ENCODE peak calls at places on chromosomes 16 and 17, in six cellular contexts. M, P, I, F, H and Z are unnamed samples.

GRCh38 chr16:82182237-82183003 is 12.4 kb upstream of the MPHOSPH6 start:
- DNase-seq in M (no peak), P (no peak), I (no peak), F (no peak), H (no peak), Z (no peak)

GRCh38 chr17:6676802-6677157 is 25.2 kb downstream of the C17orf100 start:
- DNase-seq in M (no peak), P (no peak), I (no peak), F (no peak), H (no peak), Z (no peak)

GRCh38 chr17:27265333-27265732 is 28.6 kb upstream of the WSB1 start:
- DNase-seq in M (no peak), P (no peak), I (no peak), F (peak), H (no peak), Z (no peak)

GRCh38 chr17:50290074-50290702 is 15.9 kb downstream of the TMEM92 start:
- DNase-seq in M (peak), P (peak), I (no peak), F (peak), H (peak), Z (peak)

GRCh38 chr16:21697032-21697431 is 33.3 kb downstream of the OTOA start:
- DNase-seq in M (no peak), P (no peak), I (no peak), F (no peak), H (no peak), Z (no peak)

GRCh38 chr17:81254955-81255717 is 16.0 kb downstream of the NDUFAF8 start:
- DNase-seq in M (peak), P (peak), I (no peak), F (peak), H (no peak), Z (peak)

GRCh38 chr17:1203111-1203966 is 23.6 kb upstream of the ABR start:
- DNase-seq in M (peak), P (peak), I (no peak), F (peak), H (no peak), Z (peak)

GRCh38 chr17:72244942-72245341 is 124.1 kb downstream of the SOX9 start:
- DNase-seq in M (no peak), P (no peak), I (no peak), F (no peak), H (no peak), Z (peak)

GRCh38 chr16:29816694-29817441 is 916 bp downstream of the PAGR1 start:
- DNase-seq in M (peak), P (peak), I (no peak), F (peak), H (no peak), Z (peak)

GRCh38 chr16:83826146-83826913 is 18.6 kb downstream of the HSBP1 start:
- DNase-seq in M (peak), P (peak), I (no peak), F (peak), H (peak), Z (peak)

GRCh38 chr17:20310481-20310880 is 156.9 kb downstream of the LGALS9B start:
- DNase-seq in M (no peak), P (no peak), I (no peak), F (no peak), H (no peak), Z (no peak)

GRCh38 chr16:19718624-19718965 is 524 bp downstream of the IQCK start:
- DNase-seq in M (no peak), P (no peak), I (no peak), F (peak), H (no peak), Z (peak)

GRCh38 chr16:14672403-14672971 is 21.6 kb downstream of the PLA2G10 start:
- DNase-seq in M (no peak), P (peak), I (peak), F (no peak), H (no peak), Z (no peak)

GRCh38 chr16:68128577-68129305 is 43.6 kb downstream of the NFATC3 start:
- DNase-seq in M (no peak), P (no peak), I (no peak), F (no peak), H (no peak), Z (peak)

GRCh38 chr17:83196088-83196765 is 116.8 kb downstream of the METRNL start:
- DNase-seq in M (peak), P (no peak), I (no peak), F (no peak), H (no peak), Z (peak)

GRCh38 chr16:89185062-89185751 is 13.7 kb downstream of the CDH15 start:
- DNase-seq in M (peak), P (no peak), I (no peak), F (no peak), H (no peak), Z (no peak)

GRCh38 chr17:14057591-14057990 is 11.7 kb upstream of the COX10 start:
- DNase-seq in M (no peak), P (no peak), I (no peak), F (no peak), H (no peak), Z (no peak)

GRCh38 chr17:14060706-14061105 is 8.6 kb upstream of the COX10 start:
- DNase-seq in M (no peak), P (no peak), I (no peak), F (no peak), H (no peak), Z (no peak)

GRCh38 chr17:14067347-14067746 is 2.0 kb upstream of the COX10 start:
- DNase-seq in M (no peak), P (no peak), I (no peak), F (no peak), H (no peak), Z (no peak)

GRCh38 chr17:14058051-14058450 is 11.3 kb upstream of the COX10 start:
- DNase-seq in M (no peak), P (no peak), I (no peak), F (no peak), H (no peak), Z (no peak)

GRCh38 chr17:14061666-14062560 is 7.4 kb upstream of the COX10 start:
- DNase-seq in M (peak), P (no peak), I (no peak), F (no peak), H (no peak), Z (peak)
- H3K4me3 ChIP-seq in M (no peak), P (no peak), I (no peak), F (no peak), H (no peak), Z (no peak)

DNA sequence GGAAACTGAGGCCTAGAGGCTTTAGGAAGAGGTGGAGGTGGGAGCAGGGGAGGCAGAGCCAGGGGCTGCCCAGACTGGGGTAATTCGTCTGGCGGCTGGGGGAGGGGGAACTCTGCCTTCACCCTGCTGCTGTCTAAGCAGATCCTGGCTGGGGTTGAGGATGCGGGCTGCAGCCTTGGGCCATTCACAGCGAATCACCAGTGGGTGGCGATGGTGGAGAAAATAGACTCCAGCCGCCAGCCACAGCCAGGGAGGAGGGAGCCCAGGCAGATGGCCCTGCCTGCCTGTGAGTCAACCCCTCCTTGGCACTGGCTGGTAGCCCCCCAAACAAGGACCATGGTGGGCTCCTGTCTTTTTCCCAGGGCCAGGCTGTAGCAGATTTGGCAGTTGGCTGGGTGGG is 41.7 kb upstream of the CDH5 start:
- DNase-seq in M (no peak), P (no peak), I (no peak), F (peak), H (no peak), Z (peak)
- TF ChIP-seq CTCF in M (no peak), P (no peak), I (peak), F (peak), H (no peak), Z (peak)

GRCh38 chr17:42779942-42780815 is at the start of gene WNK4:
- DNase-seq in M (no peak), P (peak), I (no peak), F (no peak), H (no peak), Z (no peak)
- H3K4me3 ChIP-seq in M (peak), P (peak), I (no peak), F (no peak), H (peak), Z (peak)

GRCh38 chr16:74990832-74991231 is 5.9 kb upstream of the WDR59 start:
- DNase-seq in M (no peak), P (no peak), I (no peak), F (no peak), H (no peak), Z (no peak)

GRCh38 chr16:74984194-74984669 is 691 bp downstream of the WDR59 start:
- DNase-seq in M (no peak), P (no peak), I (no peak), F (peak), H (no peak), Z (peak)

GRCh38 chr16:74987027-74987681 is 2.2 kb upstream of the WDR59 start:
- DNase-seq in M (no peak), P (no peak), I (no peak), F (no peak), H (no peak), Z (no peak)

GRCh38 chr16:74982303-74982702 is 2.6 kb downstream of the WDR59 start:
- DNase-seq in M (no peak), P (no peak), I (no peak), F (no peak), H (no peak), Z (no peak)

GRCh38 chr16:74984670-74985411 is at the start of gene WDR59:
- DNase-seq in M (peak), P (peak), I (peak), F (peak), H (peak), Z (peak)
- TF ChIP-seq CTCF in M (no peak), P (no peak), I (no peak), F (no peak), H (no peak), Z (no peak)